ENCODE peak calls at places on chromosome 1, in ten cellular contexts. A is ovary, O is suprapubic skin, H is transverse colon, S is H1, C is A549, P is GM12878, F is K562, E is SK-N-SH, L is sigmoid colon. Y is an unnamed sample.

GRCh38 chr1:168801032-168801745 is 72.2 kb upstream of the DPT start:
- DNase-seq in F (no peak), S (no peak), E (no peak), P (no peak), A (no peak), H (no peak), O (no peak), L (no peak), C (no peak), Y (no peak)

GRCh38 chr1:15714438-15715136 is 21.5 kb upstream of the SLC25A34 start:
- DNase-seq in A (no peak), O (no peak), L (peak; percentile 81), F (no peak), C (no peak), H (no peak), E (no peak), P (no peak), S (no peak), Y (no peak)

GRCh38 chr1:220808501-220809186 is 21.9 kb downstream of the MTARC1 start:
- DNase-seq in A (no peak), O (no peak), L (no peak), E (no peak), S (no peak), C (no peak), P (no peak), H (no peak), F (no peak), Y (no peak)

GRCh38 chr1:228371741-228372182 is 34.9 kb downstream of the TRIM11 start:
- DNase-seq in O (no peak), A (no peak), F (no peak), P (no peak), E (no peak), S (no peak), C (no peak), L (no peak), H (no peak), Y (no peak)

GRCh38 chr1:65264197-65264929 is 45.0 kb upstream of the DNAJC6 start:
- DNase-seq in A (peak; percentile 18), H (no peak), L (no peak), F (no peak), E (peak; percentile 70), C (peak; percentile 29), S (no peak), O (no peak), P (no peak), Y (no peak)

GRCh38 chr1:85220756-85221166 is 19.9 kb upstream of the SYDE2 start:
- DNase-seq in O (no peak), H (no peak), P (no peak), S (no peak), C (no peak), L (no peak), A (no peak), F (no peak), E (no peak), Y (no peak)

GRCh38 chr1:173205146-173206051 is 1.7 kb downstream of the TNFSF4 start:
- DNase-seq in L (peak; percentile 79), H (no peak), C (no peak), S (no peak), A (peak; percentile 54), O (no peak), P (no peak), E (no peak), F (no peak), Y (no peak)

GRCh38 chr1:3456449-3456963 is 2.0 kb downstream of the ARHGEF16 start:
- DNase-seq in S (no peak), C (no peak), O (no peak), F (no peak), L (no peak), P (no peak), A (no peak), E (no peak), H (peak; percentile 77), Y (peak; percentile 71)

GRCh38 chr1:118151312-118151937 is 33.6 kb downstream of the SPAG17 start:
- DNase-seq in F (peak; percentile 32), C (peak; percentile 35), S (peak; percentile 15), P (peak; percentile 8), A (peak; percentile 25), H (peak; percentile 28), E (peak; percentile 10), O (peak; percentile 65), L (no peak), Y (peak; percentile 59)

GRCh38 chr1:247444571-247444970 is 13.3 kb downstream of the OR2B11 start:
- DNase-seq in F (no peak), S (no peak), H (no peak), E (no peak), C (no peak), L (no peak), O (no peak), P (no peak), A (no peak), Y (no peak)

GRCh38 chr1:247442164-247442563 is 15.7 kb downstream of the OR2B11 start:
- DNase-seq in E (no peak), F (no peak), P (no peak), S (no peak), H (no peak), O (no peak), C (no peak), L (no peak), A (no peak), Y (no peak)

GRCh38 chr1:247441621-247442020 is 16.3 kb downstream of the OR2B11 start:
- DNase-seq in L (no peak), C (no peak), E (no peak), S (no peak), H (no peak), O (no peak), P (no peak), F (no peak), A (no peak), Y (no peak)

GRCh38 chr1:247445775-247446364 is 12.0 kb downstream of the OR2B11 start:
- DNase-seq in F (no peak), L (no peak), C (no peak), O (no peak), E (no peak), S (no peak), A (no peak), P (no peak), H (no peak), Y (no peak)

GRCh38 chr1:247443641-247444040 is 14.3 kb downstream of the OR2B11 start:
- DNase-seq in E (no peak), H (no peak), A (no peak), P (no peak), O (no peak), S (no peak), L (no peak), F (no peak), C (no peak), Y (no peak)
- H3K27ac ChIP-seq in E (no peak overlapping the region), H (no peak overlapping the region), A (no peak overlapping the region), P (no peak overlapping the region), O (no peak overlapping the region), S (no peak overlapping the region), L (no peak overlapping the region), F (no peak overlapping the region), C (no peak overlapping the region), Y (no peak overlapping the region)

GRCh38 chr1:151909167-151910149 is at the start of gene THEM4:
- DNase-seq in F (peak; percentile 97), C (peak; percentile 99), P (peak; percentile 79), O (peak; percentile 98), E (peak; percentile 98), H (peak; percentile 98), S (peak; percentile 97), L (peak; percentile 98), A (peak; percentile 97), Y (peak; percentile 98)

GRCh38 chr1:151905070-151905442 is 4.3 kb downstream of the THEM4 start:
- DNase-seq in O (no peak), S (no peak), F (peak; percentile 54), L (no peak), C (no peak), E (no peak), A (peak; percentile 39), P (no peak), H (no peak), Y (no peak)

GRCh38 chr1:151902858-151903257 is 6.5 kb downstream of the THEM4 start:
- DNase-seq in E (no peak), P (no peak), S (no peak), H (no peak), O (no peak), C (no peak), F (no peak), A (no peak), L (no peak), Y (no peak)

GRCh38 chr1:151908228-151908691 is 1.1 kb downstream of the THEM4 start:
- DNase-seq in E (no peak), H (no peak), L (no peak), A (no peak), S (no peak), P (no peak), F (no peak), C (peak; percentile 43), O (no peak), Y (no peak)

GRCh38 chr1:151907363-151908139 is 1.8 kb downstream of the THEM4 start:
- DNase-seq in L (no peak), C (peak; percentile 73), O (no peak), F (no peak), H (no peak), E (no peak), A (no peak), P (no peak), S (no peak), Y (no peak)
- TF ChIP-seq EP300 in L (no peak), C (no peak), O (no peak), F (no peak), H (no peak), E (no peak), A (no peak), P (no peak), S (peak; percentile 77), Y (no peak)

DNA sequence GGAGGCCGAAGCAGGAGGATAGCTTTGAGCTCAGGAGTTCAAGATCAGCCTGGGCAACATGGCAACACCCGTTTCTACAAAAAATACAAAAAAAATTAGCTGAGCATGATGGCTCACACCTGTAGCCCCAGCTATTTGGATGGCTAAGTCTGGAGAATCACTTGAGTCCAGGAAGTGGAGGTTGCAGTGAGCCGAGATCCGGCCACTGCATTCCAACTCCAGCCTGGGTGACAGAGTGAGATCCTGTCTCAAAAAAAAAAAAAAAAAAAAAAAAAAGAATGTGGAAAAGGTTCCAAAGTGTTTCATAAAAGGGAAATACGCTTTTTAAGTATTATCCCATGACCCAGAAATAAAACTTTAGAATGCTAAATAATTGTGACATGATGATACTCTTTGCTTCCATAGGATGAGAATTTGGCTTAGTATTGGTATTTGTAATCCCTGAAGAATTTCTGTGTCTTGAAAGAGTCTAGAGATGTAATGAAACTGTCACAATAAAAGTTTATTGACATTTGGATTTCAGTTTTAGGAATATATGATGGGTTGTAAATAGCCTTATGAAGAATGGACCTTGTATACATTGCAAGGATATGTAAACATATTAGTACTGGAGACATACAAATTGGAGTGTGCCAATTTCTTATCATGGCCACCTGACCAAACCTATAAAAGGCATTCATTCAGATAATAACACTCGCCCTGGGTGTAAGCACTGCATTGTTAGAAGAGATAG is 8.2 kb downstream of the S1PR1 start:
- DNase-seq in E (no peak), F (no peak), A (no peak), O (no peak), H (no peak), L (no peak), C (no peak), P (no peak), S (no peak), Y (no peak)
- H3K4me1 ChIP-seq in E (no peaks in the 10 kb centered on the region), F (no peaks in the 10 kb centered on the region), A (no peaks in the 10 kb centered on the region), O (no peaks in the 10 kb centered on the region), H (peaks cover 8% of the 10 kb centered on the region), L (no peaks in the 10 kb centered on the region), C (no peaks in the 10 kb centered on the region), P (peaks cover 44% of the 10 kb centered on the region), S (no peaks in the 10 kb centered on the region), Y (no peaks in the 10 kb centered on the region)

GRCh38 chr1:236140705-236141446 is 1.5 kb upstream of the GPR137B start:
- DNase-seq in E (no peak), A (no peak), C (peak; percentile 18), O (no peak), S (no peak), H (no peak), P (no peak), L (no peak), F (no peak), Y (no peak)
- H3K27ac ChIP-seq in E (no peak overlapping the region), A (no peak overlapping the region), C (no peak overlapping the region), O (no peak overlapping the region), S (no peak overlapping the region), H (peak overlapping the region; percentile 57), P (no peak overlapping the region), L (peak overlapping the region; percentile 68), F (no peak overlapping the region), Y (peak overlapping the region; percentile 40)

Y was measured in stomach.